ENCODE peak calls at places on chromosomes 7 and 10, in four cellular contexts. One of them, this sample, is unnamed.

GRCh38 chr7:151495360-151495759 is 24.3 kb downstream of the RHEB start:
- DNase-seq in Calu3: no peak
- DNase-seq in Karpas-422: no peak
- DNase-seq in LoVo: no peak
- DNase-seq in this sample: no peak

GRCh38 chr7:138338361-138338760 is 121.7 kb upstream of the TRIM24 start:
- DNase-seq in LoVo: no peak
- DNase-seq in Calu3: no peak
- DNase-seq in Karpas-422: no peak
- DNase-seq in this sample: peak

GRCh38 chr10:4331150-4331549 is 494.9 kb upstream of the AKR1E2 start:
- DNase-seq in Calu3: no peak
- DNase-seq in LoVo: peak
- DNase-seq in Karpas-422: no peak
- DNase-seq in this sample: peak

GRCh38 chr10:109899578-109900355 is 23.5 kb downstream of the XPNPEP1 start:
- DNase-seq in Karpas-422: no peak
- DNase-seq in Calu3: no peak
- DNase-seq in LoVo: no peak
- DNase-seq in this sample: no peak

GRCh38 chr10:47318706-47319105 is 3.5 kb upstream of the GDF2 start:
- DNase-seq in LoVo: no peak
- DNase-seq in Calu3: no peak
- DNase-seq in Karpas-422: peak
- DNase-seq in this sample: no peak

GRCh38 chr7:131232768-131233167 is 94.9 kb upstream of the MKLN1 start:
- DNase-seq in Calu3: no peak
- DNase-seq in Karpas-422: no peak
- DNase-seq in LoVo: no peak
- DNase-seq in this sample: no peak

GRCh38 chr7:6646380-6646950 is 9.3 kb downstream of the ZNF316 start:
- DNase-seq in Calu3: no peak
- DNase-seq in LoVo: no peak
- DNase-seq in Karpas-422: no peak
- DNase-seq in this sample: no peak

GRCh38 chr7:30752979-30753378 is 1.0 kb downstream of the INMT start:
- DNase-seq in LoVo: no peak
- DNase-seq in Karpas-422: no peak
- DNase-seq in Calu3: no peak
- DNase-seq in this sample: peak

GRCh38 chr7:29564455-29565185 is 985 bp downstream of the PRR15 start:
- DNase-seq in Karpas-422: no peak
- DNase-seq in Calu3: peak
- DNase-seq in LoVo: peak
- DNase-seq in this sample: peak

GRCh38 chr10:62076872-62077271 is 175.4 kb downstream of the ARID5B start:
- DNase-seq in Calu3: peak
- DNase-seq in Karpas-422: peak
- DNase-seq in LoVo: no peak
- DNase-seq in this sample: peak

GRCh38 chr10:125340871-125341270 is 180.5 kb upstream of the CTBP2 start:
- DNase-seq in Calu3: no peak
- DNase-seq in LoVo: no peak
- DNase-seq in Karpas-422: no peak
- DNase-seq in this sample: no peak

GRCh38 chr10:88974446-88975376 is 15.9 kb upstream of the FAS start:
- DNase-seq in Karpas-422: no peak
- DNase-seq in LoVo: peak
- DNase-seq in Calu3: no peak
- DNase-seq in this sample: peak

GRCh38 chr7:139734395-139734794 is 43.4 kb downstream of the HIPK2 start:
- DNase-seq in Karpas-422: no peak
- DNase-seq in LoVo: no peak
- DNase-seq in Calu3: no peak
- DNase-seq in this sample: peak

GRCh38 chr7:128352138-128352537 is 8.4 kb upstream of the RBM28 start:
- DNase-seq in Calu3: no peak
- DNase-seq in Karpas-422: no peak
- DNase-seq in LoVo: no peak
- DNase-seq in this sample: peak

GRCh38 chr7:17855202-17855601 is 85.1 kb downstream of the SNX13 start:
- DNase-seq in LoVo: no peak
- DNase-seq in Karpas-422: no peak
- DNase-seq in Calu3: no peak
- DNase-seq in this sample: no peak

GRCh38 chr7:28754027-28754426 is 204.1 kb downstream of the TRIL start:
- DNase-seq in LoVo: no peak
- DNase-seq in Calu3: peak
- DNase-seq in Karpas-422: no peak
- DNase-seq in this sample: peak

GRCh38 chr7:137878333-137878961 is 31.7 kb upstream of the DGKI start:
- DNase-seq in LoVo: no peak
- DNase-seq in Calu3: no peak
- DNase-seq in Karpas-422: no peak
- DNase-seq in this sample: peak

GRCh38 chr7:75722381-75722780 is 16.4 kb downstream of the HIP1 start:
- DNase-seq in Karpas-422: no peak
- DNase-seq in Calu3: no peak
- DNase-seq in LoVo: no peak
- DNase-seq in this sample: no peak

GRCh38 chr7:155265144-155265543 is 32.5 kb upstream of the INSIG1 start:
- DNase-seq in Calu3: no peak
- DNase-seq in LoVo: no peak
- DNase-seq in Karpas-422: no peak
- DNase-seq in this sample: no peak

GRCh38 chr10:98446121-98446655 is 547 bp downstream of the HPS1 start:
- DNase-seq in LoVo: peak
- DNase-seq in Calu3: no peak
- DNase-seq in Karpas-422: peak
- DNase-seq in this sample: peak

GRCh38 chr7:99380032-99380822 is 5.7 kb downstream of the ARPC1B start:
- DNase-seq in Calu3: no peak
- DNase-seq in LoVo: no peak
- DNase-seq in Karpas-422: peak
- DNase-seq in this sample: peak